ENCODE peak calls at places on chromosomes 13 and 19, in four cellular contexts. N is NAMALWA, S is dorsolateral prefrontal cortex, L is ecto neural progenitor cell. D is an unnamed sample.

GRCh38 chr13:113114511-113115362 is 7.9 kb upstream of the F10 start:
- DNase-seq in N (no peak), S (no peak), L (no peak), D (no peak)

GRCh38 chr13:73729046-73729445 is 405.2 kb downstream of the KLF12 start:
- DNase-seq in N (no peak), S (no peak), L (no peak), D (no peak)

GRCh38 chr19:36245210-36246005 is 30.5 kb downstream of the ZNF146 start:
- DNase-seq in N (no peak), S (peak; percentile 82), L (peak; percentile 81), D (peak; percentile 30)

GRCh38 chr19:58409010-58409790 is 751 bp downstream of the ZNF584 start:
- DNase-seq in N (peak; percentile 41), S (no peak), L (peak; percentile 53), D (peak; percentile 13)

GRCh38 chr19:2049741-2050348 is 1.2 kb downstream of the MKNK2 start:
- DNase-seq in N (peak; percentile 84), S (peak; percentile 80), L (peak; percentile 69), D (peak; percentile 84)

GRCh38 chr13:109565877-109566276 is 220.5 kb downstream of the IRS2 start:
- DNase-seq in N (no peak), S (no peak), L (no peak), D (no peak)

GRCh38 chr19:49361438-49362047 is 673 bp downstream of the TEAD2 start:
- DNase-seq in N (peak; percentile 19), S (no peak), L (peak; percentile 85), D (peak; percentile 26)

GRCh38 chr13:101611491-101612475 is 159.3 kb downstream of the ITGBL1 start:
- DNase-seq in N (no peak), S (no peak), L (no peak), D (no peak)

GRCh38 chr19:1421958-1422305 is 14.5 kb downstream of the DAZAP1 start:
- DNase-seq in N (no peak), S (no peak), L (no peak), D (no peak)

GRCh38 chr13:21805733-21806132 is 134.9 kb downstream of the FGF9 start:
- DNase-seq in N (no peak), S (no peak), L (no peak), D (no peak)

GRCh38 chr13:110554227-110554836 is 7.2 kb downstream of the RAB20 start:
- DNase-seq in N (no peak), S (no peak), L (no peak), D (no peak)

GRCh38 chr13:110347535-110348308 is 40.6 kb downstream of the COL4A2 start:
- DNase-seq in N (no peak), S (no peak), L (no peak), D (no peak)

GRCh38 chr13:48265217-48265815 is 32.3 kb downstream of the ITM2B start:
- DNase-seq in N (peak; percentile 43), S (no peak), L (no peak), D (no peak)

GRCh38 chr13:100987993-100988392 is 313.4 kb upstream of the TMTC4 start:
- DNase-seq in N (no peak), S (no peak), L (peak; percentile 48), D (peak; percentile 47)

GRCh38 chr19:18046066-18046718 is 38.2 kb downstream of the ARRDC2 start:
- DNase-seq in N (no peak), S (no peak), L (no peak), D (no peak)

GRCh38 chr13:82330499-82330898 is 1551.8 kb downstream of the SLITRK1 start:
- DNase-seq in N (peak; percentile 68), S (no peak), L (no peak), D (no peak)

GRCh38 chr19:49691243-49692101 is 556 bp downstream of the CPT1C start:
- DNase-seq in N (no peak), S (peak; percentile 85), L (peak; percentile 88), D (peak; percentile 90)

GRCh38 chr13:27455331-27455855 is 5.0 kb upstream of the MTIF3 start:
- DNase-seq in N (peak; percentile 26), S (no peak), L (no peak), D (no peak)

GRCh38 chr13:108083056-108083455 is 132.3 kb downstream of the LIG4 start:
- DNase-seq in N (no peak), S (no peak), L (no peak), D (no peak)

GRCh38 chr19:42132851-42133528 is 744 bp upstream of the POU2F2 start:
- DNase-seq in N (peak; percentile 86), S (peak; percentile 82), L (peak; percentile 86), D (peak; percentile 64)

GRCh38 chr13:111037838-111038397 is 77.2 kb upstream of the ARHGEF7 start:
- DNase-seq in N (no peak), S (no peak), L (no peak), D (no peak)

GRCh38 chr19:33441277-33441699 is 67.8 kb downstream of the CEBPG start:
- DNase-seq in N (no peak), S (peak; percentile 26), L (no peak), D (no peak)

GRCh38 chr13:98539655-98540054 is 37.3 kb downstream of the STK24 start:
- DNase-seq in N (no peak), S (no peak), L (no peak), D (no peak)

GRCh38 chr19:52942371-52943133 is 19.3 kb upstream of the ZNF888 start:
- DNase-seq in N (peak; percentile 93), S (peak; percentile 88), L (peak; percentile 94), D (peak; percentile 79)

GRCh38 chr13:75749407-75749806 is 113.3 kb downstream of the LMO7 start:
- DNase-seq in N (no peak), S (no peak), L (no peak), D (no peak)

GRCh38 chr13:106573855-106574254 is 5.9 kb upstream of the ARGLU1 start:
- DNase-seq in N (no peak), S (no peak), L (no peak), D (no peak)

GRCh38 chr19:9171393-9171991 is 7.3 kb upstream of the OR7D2 start:
- DNase-seq in N (no peak), S (no peak), L (no peak), D (no peak)

GRCh38 chr19:13588953-13589833 is 82.9 kb upstream of the CACNA1A start:
- DNase-seq in N (peak; percentile 76), S (peak; percentile 74), L (peak; percentile 89), D (peak; percentile 57)

GRCh38 chr19:11191934-11192333 is 5.4 kb downstream of the KANK2 start:
- DNase-seq in N (peak; percentile 97), S (no peak), L (no peak), D (no peak)

GRCh38 chr13:97274782-97275252 is 52.7 kb downstream of the MBNL2 start:
- DNase-seq in N (no peak), S (no peak), L (no peak), D (no peak)